ENCODE peak calls at places on chromosomes 16 and 17, in seven cellular contexts. W is HepG2; B is CD8-positive, alpha-beta memory T cell; Z is PC-3; T is CD8-positive, alpha-beta T cell; Q is psoas muscle; N is pancreas. K is an unnamed sample.

GRCh38 chr17:45750779-45751440 is 33.2 kb upstream of the CRHR1 start:
- DNase-seq in W (no peak), T (no peak), N (no peak), Q (no peak), B (no peak), Z (no peak), K (no peak)

GRCh38 chr16:67800252-67801046 is 5.9 kb downstream of the RANBP10 start:
- DNase-seq in W (no peak), Z (no peak), N (no peak), Q (peak; percentile 88), T (no peak), B (no peak), K (no peak)

GRCh38 chr16:89883346-89884040 is 10.1 kb downstream of the TCF25 start:
- DNase-seq in B (no peak), Q (no peak), Z (no peak), T (no peak), W (no peak), N (no peak), K (no peak)

GRCh38 chr17:47604268-47604927 is 45.3 kb upstream of the KPNB1 start:
- DNase-seq in N (no peak), Z (no peak), T (no peak), B (no peak), W (no peak), Q (no peak), K (no peak)

GRCh38 chr17:82120148-82120547 is 22.1 kb upstream of the FASN start:
- DNase-seq in T (no peak), Q (no peak), N (no peak), W (no peak), Z (peak; percentile 44), B (no peak), K (no peak)

GRCh38 chr17:17304521-17304985 is 1.4 kb downstream of the NT5M start:
- DNase-seq in Z (no peak), T (peak; percentile 9), W (no peak), Q (no peak), B (peak; percentile 11), N (no peak), K (no peak)

GRCh38 chr17:5809580-5810188 is 225.4 kb upstream of the NLRP1 start:
- DNase-seq in Z (no peak), N (no peak), W (no peak), B (no peak), Q (no peak), T (no peak), K (no peak)

GRCh38 chr17:74513987-74514631 is 17.2 kb downstream of the CD300LB start:
- DNase-seq in Q (no peak), Z (peak; percentile 46), N (no peak), B (peak; percentile 47), T (peak; percentile 21), W (peak; percentile 40), K (no peak)

GRCh38 chr17:43517615-43518386 is 28.3 kb downstream of the ETV4 start:
- DNase-seq in Z (peak; percentile 64), B (no peak), Q (no peak), W (no peak), T (no peak), N (no peak), K (peak; percentile 24)

GRCh38 chr17:30780343-30780742 is 44.1 kb downstream of the CRLF3 start:
- DNase-seq in N (no peak), B (no peak), T (no peak), Q (no peak), W (no peak), Z (no peak), K (no peak)

GRCh38 chr17:42002175-42002791 is 15.0 kb downstream of the DNAJC7 start:
- DNase-seq in N (no peak), T (no peak), B (no peak), Z (no peak), Q (no peak), W (no peak), K (no peak)

GRCh38 chr17:7940743-7941142 is 8.7 kb downstream of the CNTROB start:
- DNase-seq in Q (no peak), W (no peak), T (no peak), N (no peak), Z (no peak), B (no peak), K (no peak)

GRCh38 chr17:32943647-32944191 is 15.8 kb downstream of the TMEM98 start:
- DNase-seq in T (no peak), N (no peak), Q (no peak), Z (no peak), W (peak; percentile 58), B (no peak), K (no peak)

GRCh38 chr17:68865584-68865983 is 89.6 kb downstream of the ABCA8 start:
- DNase-seq in B (no peak), T (no peak), Q (no peak), N (no peak), Z (no peak), W (no peak), K (no peak)

GRCh38 chr16:27174007-27174406 is 29.3 kb upstream of the KDM8 start:
- DNase-seq in T (peak; percentile 51), B (peak; percentile 34), N (no peak), Q (no peak), W (no peak), Z (peak; percentile 67), K (no peak)

GRCh38 chr17:77214743-77215142 is 74.0 kb downstream of the SEC14L1 start:
- DNase-seq in Q (peak; percentile 70), Z (peak; percentile 67), T (no peak), B (no peak), W (peak; percentile 65), N (no peak), K (peak; percentile 53)

GRCh38 chr17:69358688-69359596 is 32.0 kb upstream of the ABCA5 start:
- DNase-seq in B (no peak), Z (peak; percentile 54), T (no peak), W (peak; percentile 44), Q (no peak), N (no peak), K (no peak)

GRCh38 chr16:64159986-64160385 is 961.9 kb downstream of the CDH11 start:
- DNase-seq in Q (no peak), N (no peak), W (no peak), T (no peak), B (no peak), Z (peak; percentile 13), K (no peak)

GRCh38 chr17:83186226-83186625 is 106.8 kb downstream of the METRNL start:
- DNase-seq in Q (peak; percentile 24), B (no peak), T (no peak), N (no peak), W (peak; percentile 31), Z (no peak), K (no peak)

GRCh38 chr17:78484300-78485159 is 92.7 kb downstream of the DNAH17 start:
- DNase-seq in Z (no peak), N (no peak), Q (no peak), W (no peak), B (peak; percentile 40), T (peak; percentile 58), K (no peak)

GRCh38 chr16:88744839-88745521 is 38.7 kb downstream of the CTU2 start:
- DNase-seq in T (no peak), B (no peak), Q (no peak), Z (no peak), N (no peak), W (no peak), K (no peak)

GRCh38 chr16:88743693-88744519 is 37.6 kb downstream of the CTU2 start:
- DNase-seq in W (peak; percentile 60), T (peak; percentile 64), N (peak; percentile 69), Q (peak; percentile 89), Z (peak; percentile 65), B (peak; percentile 71), K (peak; percentile 46)

GRCh38 chr16:88746511-88746910 is 38.5 kb downstream of the PIEZO1 start:
- DNase-seq in Z (no peak), W (no peak), Q (no peak), B (no peak), N (no peak), T (no peak), K (no peak)

GRCh38 chr16:88742896-88743605 is 36.7 kb downstream of the CTU2 start:
- DNase-seq in T (no peak), Q (no peak), B (no peak), Z (no peak), W (no peak), N (no peak), K (no peak)

GRCh38 chr16:88744520-88744835 is 38.2 kb downstream of the CTU2 start:
- DNase-seq in T (no peak), N (no peak), Z (no peak), Q (no peak), W (no peak), B (no peak), K (no peak)
- H3K27ac ChIP-seq in T (no peak overlapping the region), N (no peak overlapping the region), Z (no peak overlapping the region), Q (no peak overlapping the region), W (no peak overlapping the region), B (no peak overlapping the region), K (no peak overlapping the region)

DNA sequence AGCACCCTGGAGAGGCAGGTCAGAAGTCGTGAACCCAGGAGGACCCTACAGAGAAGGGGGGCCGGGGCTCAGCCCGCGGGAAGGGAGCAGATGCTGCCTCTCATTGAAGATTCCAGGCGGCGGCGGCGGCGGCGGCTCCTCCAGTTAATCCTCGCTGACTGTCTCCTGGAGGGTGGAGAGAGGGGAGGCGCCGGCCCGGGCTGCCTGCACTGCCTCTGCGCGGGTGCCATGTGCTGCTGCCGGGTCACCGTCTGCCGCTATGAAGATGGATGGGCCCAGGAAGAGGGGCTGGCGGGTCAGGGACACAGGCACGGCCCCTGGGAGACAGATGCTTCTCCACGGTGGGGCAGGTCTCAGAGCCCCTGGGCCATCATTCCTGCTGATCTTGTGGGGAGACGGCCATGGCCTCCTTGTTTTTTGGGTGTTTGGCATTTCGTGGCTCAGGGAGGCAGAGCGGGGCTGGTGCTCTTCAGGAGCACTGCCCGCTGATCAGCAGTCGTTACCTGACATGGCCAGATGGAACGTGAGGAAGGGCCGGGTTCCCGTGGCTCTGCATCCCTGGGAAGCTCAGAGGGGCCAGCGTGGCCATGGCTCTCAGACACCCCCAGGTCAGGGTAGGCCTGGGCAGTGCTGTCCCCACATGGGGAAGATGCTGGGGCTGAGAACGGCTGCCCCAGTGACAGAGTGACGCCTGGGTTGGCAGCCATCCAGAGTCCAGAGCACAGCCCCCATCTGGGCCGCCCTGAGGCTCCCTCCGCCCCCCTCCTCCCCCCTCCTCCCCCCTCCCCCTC is 36.1 kb downstream of the GINS2 start:
- DNase-seq in T (no peak), W (peak; percentile 27), N (peak; percentile 66), Q (peak; percentile 88), B (no peak), Z (peak; percentile 10), K (peak; percentile 59)
- H3K27ac ChIP-seq in T (no peak overlapping the region), W (peak overlapping the region; percentile 9), N (peak overlapping the region; percentile 17), Q (peak overlapping the region; percentile 63), B (no peak overlapping the region), Z (no peak overlapping the region), K (peak overlapping the region; percentile 72)

GRCh38 chr16:56936491-56936890 is 4.5 kb downstream of the HERPUD1 start:
- DNase-seq in B (no peak), Q (no peak), N (no peak), W (no peak), Z (no peak), T (no peak), K (no peak)
- H3K27ac ChIP-seq in B (no peak overlapping the region), Q (no peak overlapping the region), N (no peak overlapping the region), W (no peak overlapping the region), Z (no peak overlapping the region), T (no peak overlapping the region), K (no peak overlapping the region)

GRCh38 chr17:10556301-10557005 is 7.0 kb upstream of the MYH2 start:
- DNase-seq in Q (no peak), N (no peak), B (no peak), Z (no peak), W (no peak), T (no peak), K (no peak)
- H3K27ac ChIP-seq in Q (peak overlapping the region; percentile 73), N (no peak overlapping the region), B (no peak overlapping the region), Z (no peak overlapping the region), W (no peak overlapping the region), T (no peak overlapping the region), K (no peak overlapping the region)

K was measured in substantia nigra.